ENCODE peak calls at places on chromosomes 12 and 14, in four cellular contexts. W is IMR-90, T is K562, F is HepG2. D is an unnamed sample.

GRCh38 chr12:129687731-129688130 is 216.1 kb downstream of the TMEM132D start:
- DNase-seq in W (no peak), T (no peak), F (no peak), D (no peak)

GRCh38 chr12:111268738-111269572 is 99.9 kb downstream of the PHETA1 start:
- DNase-seq in W (no peak), T (peak), F (no peak), D (no peak)

GRCh38 chr14:71498151-71498734 is 434.0 kb upstream of the RGS6 start:
- DNase-seq in W (peak), T (no peak), F (no peak), D (no peak)

GRCh38 chr12:54052745-54053624 is 650 bp upstream of the HOXC4 start:
- DNase-seq in W (no peak), T (no peak), F (no peak), D (peak)

GRCh38 chr14:102999227-102999895 is 58.0 kb downstream of the CDC42BPB start:
- DNase-seq in W (peak), T (no peak), F (no peak), D (no peak)

GRCh38 chr14:66746316-66747006 is 238.5 kb downstream of the GPHN start:
- DNase-seq in W (peak), T (peak), F (peak), D (peak)

GRCh38 chr14:35213869-35214387 is 78.3 kb upstream of the PSMA6 start:
- DNase-seq in W (peak), T (no peak), F (peak), D (no peak)

GRCh38 chr14:104394606-104394910 is 185.0 kb upstream of the C14orf180 start:
- DNase-seq in W (no peak), T (no peak), F (no peak), D (no peak)

GRCh38 chr12:32603858-32604257 is 75.2 kb upstream of the DNM1L start:
- DNase-seq in W (peak), T (no peak), F (no peak), D (no peak)

GRCh38 chr12:132554857-132555630 is 55.3 kb downstream of the LRCOL1 start:
- DNase-seq in W (no peak), T (peak), F (peak), D (peak)

GRCh38 chr12:100138048-100138907 is 4.4 kb downstream of the BLTP3B start:
- DNase-seq in W (peak), T (no peak), F (no peak), D (peak)

GRCh38 chr14:20799955-20800544 is 2.6 kb downstream of the RNASE1 start:
- DNase-seq in W (no peak), T (peak), F (peak), D (no peak)

GRCh38 chr12:117985182-117985581 is 16.4 kb upstream of the KSR2 start:
- DNase-seq in W (no peak), T (no peak), F (no peak), D (no peak)

GRCh38 chr14:50060871-50061663 is 55.3 kb downstream of the VCPKMT start:
- DNase-seq in W (peak), T (peak), F (peak), D (peak)

GRCh38 chr14:95609398-95609990 is 74.6 kb downstream of the GLRX5 start:
- DNase-seq in W (peak), T (peak), F (peak), D (no peak)

GRCh38 chr12:70359458-70360197 is 6.5 kb upstream of the KCNMB4 start:
- DNase-seq in W (no peak), T (no peak), F (no peak), D (no peak)

GRCh38 chr14:77139540-77140342 is 1.9 kb downstream of the ZDHHC22 start:
- DNase-seq in W (no peak), T (peak), F (peak), D (peak)

GRCh38 chr12:88375960-88376305 is 204.3 kb downstream of the KITLG start:
- DNase-seq in W (no peak), T (no peak), F (no peak), D (no peak)

GRCh38 chr12:90085491-90086274 is 377.0 kb upstream of the ATP2B1 start:
- DNase-seq in W (peak), T (no peak), F (no peak), D (no peak)

GRCh38 chr12:106084759-106085158 is 54.0 kb downstream of the NUAK1 start:
- DNase-seq in W (no peak), T (no peak), F (no peak), D (no peak)

GRCh38 chr12:106086696-106087095 is 52.1 kb downstream of the NUAK1 start:
- DNase-seq in W (no peak), T (no peak), F (no peak), D (no peak)

GRCh38 chr12:106085213-106085612 is 53.5 kb downstream of the NUAK1 start:
- DNase-seq in W (no peak), T (no peak), F (no peak), D (no peak)

GRCh38 chr12:106082216-106083175 is 56.3 kb downstream of the NUAK1 start:
- DNase-seq in W (peak), T (no peak), F (no peak), D (no peak)

GRCh38 chr12:106084048-106084671 is 54.6 kb downstream of the NUAK1 start:
- DNase-seq in W (peak), T (no peak), F (peak), D (peak)
- TF ChIP-seq MAZ in W (no peak), T (no peak), F (no peak), D (no peak)

GRCh38 chr12:96398422-96399080 is 1.7 kb downstream of the CDK17 start:
- DNase-seq in W (peak), T (no peak), F (peak), D (no peak)

GRCh38 chr12:96396209-96396608 is 4.0 kb downstream of the CDK17 start:
- DNase-seq in W (no peak), T (no peak), F (no peak), D (no peak)

GRCh38 chr12:96395236-96395635 is 5.0 kb downstream of the CDK17 start:
- DNase-seq in W (no peak), T (no peak), F (peak), D (no peak)

GRCh38 chr12:96397756-96398421 is 2.4 kb downstream of the CDK17 start:
- DNase-seq in W (peak), T (no peak), F (no peak), D (no peak)

DNA sequence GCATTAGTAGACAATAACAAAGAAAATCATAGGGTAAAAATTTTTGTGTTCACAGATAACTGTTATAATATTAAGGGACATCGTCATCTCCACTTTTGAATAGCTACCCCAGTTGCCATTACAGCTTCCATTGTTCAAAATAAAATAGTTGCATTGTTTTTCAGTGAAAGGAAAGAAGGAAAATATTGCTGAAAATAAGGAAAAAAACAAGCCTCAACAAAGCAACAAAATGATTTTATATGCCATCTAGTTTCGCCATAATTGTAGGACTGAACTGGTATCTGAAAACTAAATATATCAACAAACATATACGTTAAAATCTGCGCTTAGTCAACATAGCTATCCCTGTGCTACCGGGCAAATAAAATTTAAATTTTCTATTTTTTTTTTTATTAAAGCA is 3.3 kb downstream of the CDK17 start:
- DNase-seq in W (no peak), T (no peak), F (no peak), D (no peak)
- TF ChIP-seq MAFK in W (no peak), T (no peak), F (no peak), D (no peak)

GRCh38 chr12:112421363-112421762 is 2.6 kb downstream of the PTPN11 start:
- DNase-seq in W (no peak), T (no peak), F (no peak), D (no peak)

GRCh38 chr12:112420740-112421139 is 2.0 kb downstream of the PTPN11 start:
- DNase-seq in W (no peak), T (no peak), F (no peak), D (no peak)

GRCh38 chr12:112418248-112418595 is 525 bp upstream of the PTPN11 start:
- DNase-seq in W (peak), T (no peak), F (no peak), D (no peak)

GRCh38 chr12:112418596-112419268 is at the start of gene PTPN11:
- DNase-seq in W (peak), T (peak), F (peak), D (peak)

DNA sequence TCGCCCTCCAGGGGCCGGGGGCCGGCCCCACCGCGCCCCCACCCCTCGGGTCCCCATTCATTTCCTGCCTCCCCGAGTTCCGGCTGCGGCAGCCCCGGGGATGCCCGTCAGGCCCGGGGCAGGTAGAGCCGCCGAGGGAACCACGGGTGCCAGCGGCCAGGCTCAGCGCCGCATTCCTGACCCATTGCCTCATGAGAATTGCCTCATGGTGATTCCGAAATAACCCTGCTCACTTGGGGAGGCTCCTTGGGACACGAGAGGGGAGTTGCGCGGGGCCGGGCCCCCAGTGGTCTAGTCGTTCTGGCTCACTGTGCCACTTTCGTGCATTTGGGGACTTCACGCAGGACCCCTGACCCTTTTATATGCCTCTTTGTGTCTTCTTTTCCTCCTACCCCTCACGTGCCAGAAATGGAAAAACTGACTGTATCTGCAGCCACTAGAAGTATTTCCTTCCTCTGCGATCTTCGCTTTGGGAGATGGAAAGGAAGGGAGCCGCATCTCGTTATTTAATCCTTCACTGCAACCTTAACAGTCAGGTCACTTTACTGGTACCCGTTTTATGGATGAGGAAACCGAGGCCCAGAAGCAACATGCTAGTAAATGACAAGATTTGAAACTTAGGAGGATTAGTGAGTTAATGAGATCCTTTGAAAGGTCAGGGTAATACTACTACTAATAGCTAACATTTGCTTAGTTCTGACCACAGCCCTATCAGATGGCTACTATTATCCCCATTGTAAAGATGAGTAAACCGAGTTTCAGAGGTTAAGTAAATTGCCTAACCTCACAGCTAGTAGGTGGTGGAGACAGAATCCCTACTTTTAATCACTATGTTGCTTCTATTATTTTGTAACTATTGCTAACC is 754 bp downstream of the PTPN11 start:
- DNase-seq in W (peak), T (no peak), F (peak), D (peak)
- TF ChIP-seq MAZ in W (peak), T (no peak), F (no peak), D (no peak)

GRCh38 chr12:105539735-105540134 is 209.2 kb downstream of the C12orf75 start:
- DNase-seq in W (no peak), T (no peak), F (no peak), D (no peak)

GRCh38 chr12:105534068-105534467 is 203.6 kb downstream of the C12orf75 start:
- DNase-seq in W (no peak), T (no peak), F (no peak), D (no peak)

DNA sequence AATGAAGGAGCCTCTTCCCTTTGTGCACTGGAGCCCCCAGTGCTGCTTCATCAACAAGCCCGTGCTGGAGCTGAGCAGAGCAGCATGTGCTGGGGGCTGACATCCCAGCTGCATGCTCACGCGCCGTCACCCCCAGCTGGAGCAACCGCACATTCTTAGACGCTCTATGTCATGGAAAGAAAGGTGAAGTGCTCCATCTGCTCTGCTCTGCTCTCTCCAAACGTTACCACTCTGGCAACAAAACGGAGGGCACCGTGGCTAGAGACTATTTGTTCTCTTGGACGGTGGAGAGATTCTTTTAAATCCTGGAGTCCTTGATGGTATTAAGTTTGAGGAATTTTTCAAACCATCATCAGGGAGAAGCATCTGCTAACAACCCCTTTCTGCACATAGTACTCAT is 208.4 kb downstream of the C12orf75 start:
- DNase-seq in W (peak), T (no peak), F (no peak), D (no peak)
- TF ChIP-seq MAFK in W (no peak), T (no peak), F (no peak), D (no peak)

GRCh38 chr12:50060120-50060468 is 2.7 kb downstream of the ASIC1 start:
- DNase-seq in W (no peak), T (no peak), F (no peak), D (no peak)

GRCh38 chr12:50058743-50059312 is 1.4 kb downstream of the ASIC1 start:
- DNase-seq in W (no peak), T (no peak), F (no peak), D (no peak)

GRCh38 chr12:50057896-50058670 is 687 bp downstream of the ASIC1 start:
- DNase-seq in W (no peak), T (peak), F (no peak), D (no peak)

GRCh38 chr12:50061172-50061571 is 3.8 kb downstream of the ASIC1 start:
- DNase-seq in W (no peak), T (no peak), F (no peak), D (no peak)

GRCh38 chr12:50059440-50060119 is 2.2 kb downstream of the ASIC1 start:
- DNase-seq in W (peak), T (no peak), F (no peak), D (no peak)
- TF ChIP-seq MAZ in W (no peak), T (no peak), F (no peak), D (no peak)